ENCODE peak calls at places on chromosomes 3 and 15, in ten cellular contexts. H is LHCN-M2; D is NCI-H774; B is central memory CD4-positive, alpha-beta T cell; L is stimulated activated CD4-positive, alpha-beta T cell treated with anti-CD3 and anti-CD28 coated beads, Interleukin-1b, Interleukin-23, amount 100 ng/mL, for 1 hour; W is endodermal cell; J is NB4; C is activated CD8-positive, alpha-beta memory T cell treated with anti-CD3 and anti-CD28 coated beads for 48 hours; X is effector CD4-positive, alpha-beta T cell; R is naive thymus-derived CD8-positive, alpha-beta T cell. I is an unnamed sample.

GRCh38 chr15:29750754-29751153 is 71.5 kb downstream of the TJP1 start:
- DNase-seq in H (no peak), D (no peak), B (no peak), L (no peak), W (no peak), J (no peak), C (no peak), X (no peak), R (no peak), I (no peak)

GRCh38 chr15:25554640-25555039 is 115.8 kb upstream of the UBE3A start:
- DNase-seq in H (no peak), D (no peak), B (no peak), L (no peak), W (peak), J (no peak), C (no peak), X (no peak), R (no peak), I (no peak)

GRCh38 chr3:105700575-105700974 is 168.2 kb downstream of the CBLB start:
- DNase-seq in H (no peak), D (no peak), B (no peak), L (no peak), W (no peak), J (no peak), C (no peak), X (no peak), R (no peak), I (no peak)

GRCh38 chr3:172313671-172314070 is 134.6 kb downstream of the GHSR start:
- DNase-seq in H (peak), D (no peak), B (no peak), L (no peak), W (no peak), J (no peak), C (no peak), X (no peak), R (no peak), I (no peak)

GRCh38 chr3:57919987-57920386 is 88.2 kb upstream of the FLNB start:
- DNase-seq in H (peak), D (no peak), B (no peak), L (no peak), W (no peak), J (no peak), C (no peak), X (no peak), R (no peak), I (no peak)

GRCh38 chr15:99970891-99971330 is 237.7 kb upstream of the LYSMD4 start:
- DNase-seq in H (no peak), D (no peak), B (no peak), L (no peak), W (no peak), J (no peak), C (no peak), X (no peak), R (no peak), I (no peak)

GRCh38 chr3:59542276-59542675 is 492.5 kb upstream of the CFAP20DC start:
- DNase-seq in H (no peak), D (no peak), B (no peak), L (no peak), W (no peak), J (no peak), C (no peak), X (no peak), R (no peak), I (no peak)

GRCh38 chr3:85939026-85939616 is 980.3 kb downstream of the CADM2 start:
- DNase-seq in H (no peak), D (peak), B (no peak), L (no peak), W (no peak), J (no peak), C (no peak), X (no peak), R (no peak), I (no peak)

GRCh38 chr3:185504636-185505035 is 5.8 kb upstream of the TMEM41A start:
- DNase-seq in H (no peak), D (no peak), B (no peak), L (no peak), W (no peak), J (no peak), C (no peak), X (no peak), R (no peak), I (no peak)

GRCh38 chr15:59268199-59268979 is 61.7 kb downstream of the LDHAL6B start:
- DNase-seq in H (peak), D (no peak), B (no peak), L (no peak), W (no peak), J (no peak), C (no peak), X (no peak), R (no peak), I (no peak)

GRCh38 chr3:40044487-40044886 is 235.1 kb downstream of the MYRIP start:
- DNase-seq in H (peak), D (no peak), B (no peak), L (no peak), W (no peak), J (no peak), C (no peak), X (no peak), R (no peak), I (no peak)

GRCh38 chr3:137163241-137163916 is 205.6 kb downstream of the IL20RB start:
- DNase-seq in H (peak), D (peak), B (no peak), L (no peak), W (peak), J (no peak), C (no peak), X (no peak), R (no peak), I (no peak)

GRCh38 chr3:112339609-112340008 is 6.7 kb downstream of the CD200 start:
- DNase-seq in H (no peak), D (no peak), B (no peak), L (no peak), W (no peak), J (no peak), C (no peak), X (no peak), R (no peak), I (no peak)

GRCh38 chr3:105614288-105615030 is 247.8 kb downstream of the ALCAM start:
- DNase-seq in H (peak), D (no peak), B (no peak), L (no peak), W (no peak), J (no peak), C (no peak), X (no peak), R (no peak), I (no peak)

GRCh38 chr3:46489406-46489805 is 8.4 kb upstream of the RTP3 start:
- DNase-seq in H (no peak), D (no peak), B (no peak), L (no peak), W (no peak), J (no peak), C (no peak), X (no peak), R (no peak), I (no peak)

GRCh38 chr15:32105258-32106248 is 75.2 kb downstream of the CHRNA7 start:
- DNase-seq in H (no peak), D (no peak), B (no peak), L (no peak), W (peak), J (no peak), C (no peak), X (no peak), R (no peak), I (no peak)

GRCh38 chr3:71543371-71544016 is 40.0 kb downstream of the FOXP1 start:
- DNase-seq in H (no peak), D (no peak), B (no peak), L (no peak), W (no peak), J (peak), C (no peak), X (no peak), R (no peak), I (no peak)

GRCh38 chr15:43270676-43271306 is 4.1 kb upstream of the TGM5 start:
- DNase-seq in H (no peak), D (no peak), B (no peak), L (no peak), W (no peak), J (peak), C (no peak), X (no peak), R (no peak), I (no peak)

GRCh38 chr3:58336135-58336882 is 3.6 kb downstream of the PXK start:
- DNase-seq in H (peak), D (no peak), B (no peak), L (no peak), W (no peak), J (peak), C (no peak), X (no peak), R (no peak), I (no peak)

GRCh38 chr15:43789409-43789808 is 2.7 kb upstream of the SERF2 start:
- DNase-seq in H (no peak), D (no peak), B (no peak), L (no peak), W (no peak), J (no peak), C (no peak), X (no peak), R (no peak), I (no peak)

GRCh38 chr15:74754593-74755215 is 6.1 kb downstream of the CYP1A2 start:
- DNase-seq in H (no peak), D (no peak), B (no peak), L (no peak), W (peak), J (peak), C (no peak), X (no peak), R (no peak), I (no peak)

GRCh38 chr3:107632576-107632975 is 109.8 kb downstream of the BBX start:
- DNase-seq in H (no peak), D (no peak), B (no peak), L (no peak), W (no peak), J (no peak), C (no peak), X (no peak), R (no peak), I (no peak)

GRCh38 chr15:53297828-53298227 is 461.6 kb downstream of the WDR72 start:
- DNase-seq in H (no peak), D (peak), B (no peak), L (no peak), W (no peak), J (no peak), C (no peak), X (no peak), R (no peak), I (no peak)

GRCh38 chr3:107045791-107046190 is 331.4 kb upstream of the CCDC54 start:
- DNase-seq in H (no peak), D (no peak), B (no peak), L (no peak), W (no peak), J (no peak), C (no peak), X (no peak), R (no peak), I (no peak)

GRCh38 chr15:65184305-65184943 is 718 bp downstream of the CLPX start:
- DNase-seq in H (peak), D (no peak), B (peak), L (no peak), W (peak), J (peak), C (peak), X (no peak), R (no peak), I (peak)

GRCh38 chr3:89145995-89146394 is 38.6 kb downstream of the EPHA3 start:
- DNase-seq in H (peak), D (no peak), B (no peak), L (no peak), W (no peak), J (no peak), C (no peak), X (no peak), R (no peak), I (no peak)

GRCh38 chr3:108342829-108343478 is 46.6 kb downstream of the HHLA2 start:
- DNase-seq in H (no peak), D (no peak), B (no peak), L (no peak), W (no peak), J (no peak), C (no peak), X (no peak), R (no peak), I (no peak)

GRCh38 chr3:76107935-76108570 is 322.7 kb upstream of the ZNF717 start:
- DNase-seq in H (peak), D (no peak), B (no peak), L (no peak), W (peak), J (peak), C (no peak), X (no peak), R (no peak), I (no peak)

I was measured in H1.